ENCODE peak calls at places on chromosomes 12 and 14, in seven cellular contexts. A is GM12865, N is lower lobe of right lung, U is dorsolateral prefrontal cortex, E is BE2C, W is IMR-90, V is HFF-Myc. X is an unnamed sample.

GRCh38 chr12:116459921-116460666 is 99.1 kb upstream of the MAP1LC3B2 start:
- DNase-seq in A (no peak), N (no peak), U (no peak), E (no peak), W (no peak), V (no peak), X (no peak)

GRCh38 chr12:26810330-26810729 is 22.7 kb downstream of the ITPR2 start:
- DNase-seq in A (no peak), N (no peak), U (peak), E (no peak), W (peak), V (no peak), X (no peak)

GRCh38 chr14:33986804-33987203 is 35.9 kb upstream of the EGLN3 start:
- DNase-seq in A (peak), N (no peak), U (no peak), E (no peak), W (peak), V (peak), X (no peak)

GRCh38 chr14:105864651-105865265 is 338.4 kb downstream of the TMEM121 start:
- DNase-seq in A (no peak), N (peak), U (peak), E (peak), W (no peak), V (no peak), X (peak)

GRCh38 chr12:6212086-6212485 is 11.9 kb downstream of the CD9 start:
- DNase-seq in A (no peak), N (no peak), U (no peak), E (no peak), W (no peak), V (no peak), X (no peak)

GRCh38 chr14:53912121-53912520 is 44.5 kb downstream of the BMP4 start:
- DNase-seq in A (no peak), N (no peak), U (no peak), E (no peak), W (no peak), V (no peak), X (no peak)

GRCh38 chr14:96297000-96297399 is 41.0 kb downstream of the BDKRB1 start:
- DNase-seq in A (no peak), N (no peak), U (no peak), E (no peak), W (peak), V (no peak), X (no peak)

GRCh38 chr12:94570161-94570560 is 80.2 kb downstream of the TMCC3 start:
- DNase-seq in A (no peak), N (no peak), U (no peak), E (no peak), W (peak), V (no peak), X (no peak)

GRCh38 chr12:12474931-12475485 is 87.7 kb downstream of the DUSP16 start:
- DNase-seq in A (peak), N (no peak), U (no peak), E (no peak), W (peak), V (no peak), X (no peak)

GRCh38 chr14:75168586-75169335 is 7.7 kb downstream of the TMED10 start:
- DNase-seq in A (no peak), N (no peak), U (no peak), E (no peak), W (peak), V (no peak), X (no peak)

GRCh38 chr12:109491671-109492070 is 14.2 kb downstream of the UBE3B start:
- DNase-seq in A (no peak), N (no peak), U (no peak), E (no peak), W (no peak), V (no peak), X (no peak)

GRCh38 chr12:109493090-109493489 is 15.7 kb downstream of the UBE3B start:
- DNase-seq in A (no peak), N (no peak), U (no peak), E (no peak), W (no peak), V (no peak), X (no peak)

GRCh38 chr12:109493938-109494337 is 16.5 kb downstream of the UBE3B start:
- DNase-seq in A (no peak), N (no peak), U (no peak), E (no peak), W (no peak), V (no peak), X (no peak)

GRCh38 chr12:109494348-109494881 is 17.0 kb downstream of the UBE3B start:
- DNase-seq in A (no peak), N (no peak), U (no peak), E (no peak), W (no peak), V (no peak), X (no peak)

DNA sequence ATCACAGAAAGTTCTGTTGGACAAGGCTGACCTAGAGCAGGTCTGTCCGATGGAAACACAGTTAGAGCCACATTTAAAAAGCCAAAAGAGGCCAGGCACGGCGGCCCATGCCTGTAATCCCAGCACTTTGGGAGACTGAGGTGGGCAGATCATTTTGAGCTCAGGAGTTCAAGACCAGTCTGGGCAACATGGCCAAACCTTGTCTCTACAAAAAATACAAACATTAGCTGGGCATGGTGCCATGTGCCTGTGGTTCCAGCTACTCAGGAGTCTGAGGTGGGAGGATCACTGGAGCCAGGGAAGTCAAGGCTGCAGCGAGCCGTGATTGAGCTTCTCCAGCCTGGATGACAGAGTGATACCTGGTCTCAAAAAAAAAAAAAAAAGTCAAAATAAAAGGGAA is 14.9 kb downstream of the UBE3B start:
- DNase-seq in A (no peak), N (no peak), U (no peak), E (no peak), W (no peak), V (no peak), X (no peak)
- H3K4me3 ChIP-seq in A (no peak), N (no peak), U (no peak), E (no peak), W (no peak), V (no peak), X (no peak)

GRCh38 chr12:120359159-120359527 is 9.8 kb downstream of the MSI1 start:
- DNase-seq in A (no peak), N (no peak), U (no peak), E (no peak), W (no peak), V (no peak), X (no peak)

GRCh38 chr12:120357104-120357503 is 11.9 kb downstream of the MSI1 start:
- DNase-seq in A (no peak), N (no peak), U (no peak), E (no peak), W (no peak), V (no peak), X (no peak)

GRCh38 chr12:120361506-120362208 is 7.3 kb downstream of the MSI1 start:
- DNase-seq in A (peak), N (no peak), U (peak), E (peak), W (peak), V (peak), X (no peak)

GRCh38 chr12:120356567-120357030 is 12.4 kb downstream of the MSI1 start:
- DNase-seq in A (peak), N (peak), U (peak), E (peak), W (peak), V (peak), X (peak)

GRCh38 chr12:120358412-120359158 is 10.4 kb downstream of the MSI1 start:
- DNase-seq in A (no peak), N (no peak), U (no peak), E (no peak), W (no peak), V (no peak), X (no peak)
- TF ChIP-seq CTCF in A (no peak), N (no peak), U (no peak), E (peak), W (no peak), V (no peak), X (no peak)

GRCh38 chr14:39113685-39114072 is 444 bp upstream of the GEMIN2 start:
- DNase-seq in A (no peak), N (no peak), U (no peak), E (no peak), W (no peak), V (no peak), X (no peak)
- H3K4me3 ChIP-seq in A (peak), N (peak), U (peak), E (peak), W (peak), V (peak), X (no peak)

DNA sequence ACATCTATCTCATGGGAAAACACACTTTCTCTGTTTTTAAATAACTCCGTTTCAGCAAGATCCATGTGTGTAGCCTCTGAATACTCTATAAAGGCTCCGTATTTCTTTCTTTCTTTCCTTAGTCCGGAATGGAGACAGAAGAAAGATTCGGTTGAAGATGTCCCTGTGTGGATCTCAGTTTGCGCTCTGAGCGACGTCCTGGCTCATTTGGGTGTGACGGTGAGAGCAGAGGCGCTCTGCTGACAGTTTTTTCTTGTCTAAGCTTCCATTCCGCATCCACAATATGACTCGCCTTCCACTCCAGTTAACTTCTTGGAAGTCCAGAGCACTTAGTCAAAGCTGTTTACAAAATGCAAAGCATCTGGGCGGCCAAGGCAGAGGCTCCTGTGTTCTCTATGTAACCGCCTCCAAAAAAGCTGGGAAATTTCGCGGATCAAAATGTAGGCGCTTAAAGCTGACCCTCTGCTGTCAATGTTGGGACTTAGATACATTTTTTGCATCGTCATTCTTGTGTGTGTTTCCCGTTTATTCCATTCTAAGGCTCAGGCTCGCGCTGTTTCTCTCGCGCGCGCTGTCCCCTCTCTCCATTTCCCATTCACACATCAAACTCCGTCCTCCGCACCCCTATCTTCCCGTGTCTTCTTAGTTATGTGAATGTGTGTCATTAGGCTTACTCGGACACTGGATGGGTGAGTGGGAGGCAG is 910 bp upstream of the FLRT2 start:
- DNase-seq in A (no peak), N (peak), U (no peak), E (no peak), W (peak), V (no peak), X (peak)
- TF ChIP-seq CTCF in A (no peak), N (no peak), U (no peak), E (no peak), W (no peak), V (no peak), X (no peak)

GRCh38 chr12:45369065-45369464 is 153.2 kb downstream of the ANO6 start:
- DNase-seq in A (no peak), N (no peak), U (no peak), E (no peak), W (peak), V (peak), X (no peak)

GRCh38 chr12:45362291-45362690 is 146.4 kb downstream of the ANO6 start:
- DNase-seq in A (no peak), N (no peak), U (no peak), E (no peak), W (no peak), V (no peak), X (no peak)

GRCh38 chr12:45363903-45364302 is 148.0 kb downstream of the ANO6 start:
- DNase-seq in A (no peak), N (no peak), U (no peak), E (no peak), W (no peak), V (no peak), X (no peak)
- H3K4me3 ChIP-seq in A (no peak), N (no peak), U (no peak), E (no peak), W (no peak), V (no peak), X (no peak)

GRCh38 chr12:14399871-14400270 is 34.4 kb downstream of the ATF7IP start:
- DNase-seq in A (peak), N (no peak), U (no peak), E (no peak), W (peak), V (no peak), X (no peak)

GRCh38 chr12:14400599-14400998 is 35.1 kb downstream of the ATF7IP start:
- DNase-seq in A (peak), N (no peak), U (no peak), E (no peak), W (no peak), V (no peak), X (no peak)

GRCh38 chr12:14402697-14403096 is 37.2 kb downstream of the ATF7IP start:
- DNase-seq in A (no peak), N (no peak), U (no peak), E (no peak), W (no peak), V (no peak), X (no peak)

GRCh38 chr12:14403711-14404164 is 38.3 kb downstream of the ATF7IP start:
- DNase-seq in A (peak), N (no peak), U (no peak), E (peak), W (peak), V (peak), X (no peak)

GRCh38 chr12:14403293-14403692 is 37.8 kb downstream of the ATF7IP start:
- DNase-seq in A (no peak), N (no peak), U (no peak), E (no peak), W (no peak), V (no peak), X (no peak)
- TF ChIP-seq CTCF in A (no peak), N (no peak), U (no peak), E (no peak), W (no peak), V (no peak), X (no peak)

GRCh38 chr14:30621954-30622830 is at the start of gene SCFD1:
- DNase-seq in A (peak), N (peak), U (peak), E (peak), W (peak), V (peak), X (peak)

GRCh38 chr14:30625533-30625932 is 3.4 kb downstream of the SCFD1 start:
- DNase-seq in A (no peak), N (no peak), U (no peak), E (no peak), W (no peak), V (no peak), X (no peak)

GRCh38 chr14:30621354-30621953 is 665 bp upstream of the SCFD1 start:
- DNase-seq in A (peak), N (peak), U (no peak), E (peak), W (peak), V (no peak), X (peak)

GRCh38 chr14:30623412-30624131 is 1.5 kb downstream of the SCFD1 start:
- DNase-seq in A (no peak), N (no peak), U (no peak), E (no peak), W (no peak), V (no peak), X (no peak)

DNA sequence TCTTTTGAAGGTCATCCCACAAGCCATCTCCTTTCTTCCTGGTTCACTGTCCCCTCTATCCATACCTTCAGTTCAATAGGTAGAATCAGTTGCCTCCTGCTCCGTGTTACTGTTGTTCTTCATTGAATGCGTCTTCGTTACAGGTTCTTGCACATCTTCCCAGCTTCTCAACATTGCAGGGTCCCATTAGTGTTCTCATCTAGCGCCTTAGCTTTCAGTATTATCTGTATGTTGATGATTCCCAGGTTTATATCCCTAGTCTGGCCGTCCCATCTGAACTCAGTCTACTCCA is 2.0 kb downstream of the SCFD1 start:
- DNase-seq in A (no peak), N (no peak), U (no peak), E (no peak), W (no peak), V (no peak), X (no peak)
- H3K4me3 ChIP-seq in A (peak), N (peak), U (no peak), E (no peak), W (no peak), V (peak), X (no peak)

DNA sequence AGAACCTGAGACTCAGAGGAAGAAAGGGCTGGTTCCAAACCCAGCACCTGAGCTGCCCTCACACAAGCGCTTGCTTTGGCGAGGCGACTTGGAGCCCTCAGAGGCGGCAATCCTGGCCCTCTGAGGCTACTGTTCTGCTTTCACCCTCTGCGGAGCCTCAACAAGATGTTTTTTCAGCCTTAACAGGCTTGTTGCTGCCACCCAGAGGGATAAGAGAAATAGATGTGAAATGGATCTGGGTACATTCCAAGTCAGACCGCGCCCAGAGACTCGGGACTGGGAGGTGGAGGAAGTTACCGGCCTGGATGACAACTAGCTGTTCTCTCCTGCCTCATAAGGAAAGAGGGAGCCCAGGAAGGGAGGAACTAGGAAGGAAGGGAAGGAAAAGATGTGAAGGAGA is 89.6 kb downstream of the TTC7B start:
- DNase-seq in A (no peak), N (peak), U (peak), E (no peak), W (peak), V (peak), X (peak)
- TF ChIP-seq CTCF in A (no peak), N (no peak), U (peak), E (peak), W (peak), V (no peak), X (no peak)

GRCh38 chr12:82524020-82524419 is 162.7 kb upstream of the TMTC2 start:
- DNase-seq in A (no peak), N (no peak), U (no peak), E (no peak), W (no peak), V (no peak), X (no peak)
- H3K4me3 ChIP-seq in A (no peak), N (no peak), U (no peak), E (no peak), W (no peak), V (no peak), X (no peak)